ENCODE peak calls at places on chromosomes 12 and 14, in five cellular contexts. W, R, O, K and M are unnamed samples.

GRCh38 chr12:41966916-41967315 is 177.8 kb downstream of the GXYLT1 start:
- DNase-seq in K (no peak), R (no peak), O (no peak), W (no peak), M (no peak)

GRCh38 chr12:58500399-58500798 is 419.9 kb downstream of the LRIG3 start:
- DNase-seq in O (no peak), R (no peak), K (no peak), W (no peak), M (no peak)

GRCh38 chr12:6778212-6778570 is 5.9 kb downstream of the LAG3 start:
- DNase-seq in R (no peak), K (no peak), O (no peak), W (peak), M (peak)

GRCh38 chr12:72209096-72209495 is 63.1 kb upstream of the TRHDE start:
- DNase-seq in K (no peak), O (no peak), R (no peak), W (no peak), M (no peak)

GRCh38 chr12:20646239-20646827 is 48.8 kb upstream of the SLCO1C1 start:
- DNase-seq in R (peak), K (no peak), W (no peak), O (no peak), M (no peak)

GRCh38 chr14:57492859-57493258 is 798 bp downstream of the CCDC198 start:
- DNase-seq in R (peak), O (peak), K (no peak), W (no peak), M (no peak)

GRCh38 chr12:9033244-9033887 is 44.0 kb downstream of the KLRG1 start:
- DNase-seq in K (no peak), R (no peak), O (no peak), W (no peak), M (no peak)

GRCh38 chr14:106024983-106025604 is 498.7 kb downstream of the TMEM121 start:
- DNase-seq in R (no peak), K (no peak), O (no peak), W (no peak), M (no peak)

GRCh38 chr14:71130491-71131179 is 223.4 kb downstream of the PCNX1 start:
- DNase-seq in O (no peak), R (peak), K (no peak), W (peak), M (no peak)

GRCh38 chr12:107131832-107132616 is 38.7 kb upstream of the CRY1 start:
- DNase-seq in W (peak), K (peak), O (peak), R (peak), M (peak)

GRCh38 chr14:74792249-74793039 is 29.3 kb downstream of the YLPM1 start:
- DNase-seq in R (no peak), K (no peak), O (no peak), W (no peak), M (no peak)

GRCh38 chr12:52147367-52147972 is 44.3 kb downstream of the KRT80 start:
- DNase-seq in K (no peak), O (no peak), W (peak), R (peak), M (peak)

GRCh38 chr12:49971141-49971540 is 1.6 kb upstream of the AQP6 start:
- DNase-seq in O (no peak), W (no peak), K (no peak), R (no peak), M (no peak)

GRCh38 chr12:109951136-109951535 is 45.0 kb downstream of the GIT2 start:
- DNase-seq in R (peak), O (no peak), W (no peak), K (no peak), M (no peak)

GRCh38 chr12:52590021-52590420 is 11.2 kb downstream of the KRT72 start:
- DNase-seq in K (no peak), W (no peak), R (no peak), O (no peak), M (no peak)

GRCh38 chr14:103749860-103750259 is 34.2 kb downstream of the ZFYVE21 start:
- DNase-seq in R (no peak), W (no peak), K (no peak), O (no peak), M (no peak)

GRCh38 chr14:105418269-105419054 is 1.2 kb upstream of the MTA1 start:
- DNase-seq in W (no peak), K (no peak), O (no peak), R (no peak), M (peak)

GRCh38 chr14:105152794-105153241 is 15.8 kb downstream of the JAG2 start:
- DNase-seq in O (no peak), W (no peak), K (no peak), R (no peak), M (no peak)

GRCh38 chr14:92924247-92924646 is 1.3 kb downstream of the CHGA start:
- DNase-seq in O (no peak), W (peak), R (no peak), K (peak), M (no peak)

GRCh38 chr12:110754101-110754793 is 11.6 kb upstream of the PPP1CC start:
- DNase-seq in O (no peak), W (no peak), K (no peak), R (no peak), M (no peak)

GRCh38 chr12:16520328-16520727 is 85.6 kb downstream of the LMO3 start:
- DNase-seq in K (no peak), O (no peak), R (no peak), W (no peak), M (no peak)

GRCh38 chr14:35336171-35337073 is 44.2 kb downstream of the PSMA6 start:
- DNase-seq in K (no peak), O (no peak), W (peak), R (no peak), M (peak)

GRCh38 chr12:68919581-68920239 is 13.3 kb downstream of the CPM start:
- DNase-seq in R (no peak), W (no peak), O (no peak), K (no peak), M (no peak)

GRCh38 chr12:16604853-16605252 is 1.1 kb downstream of the LMO3 start:
- DNase-seq in O (no peak), W (no peak), K (no peak), R (no peak), M (no peak)

GRCh38 chr12:81450920-81451739 is 308.0 kb downstream of the PPFIA2 start:
- DNase-seq in R (peak), O (no peak), K (no peak), W (peak), M (peak)

GRCh38 chr14:91324606-91324950 is 80.1 kb upstream of the GPR68 start:
- DNase-seq in K (no peak), R (no peak), O (no peak), W (no peak), M (no peak)

GRCh38 chr12:52896190-52897100 is 8.4 kb downstream of the KRT8 start:
- DNase-seq in O (no peak), K (no peak), W (no peak), R (no peak), M (no peak)

GRCh38 chr14:83548061-83548839 is 1981.7 kb upstream of the FLRT2 start:
- DNase-seq in K (no peak), R (no peak), W (no peak), O (no peak), M (peak)

GRCh38 chr14:101665478-101666078 is 95.9 kb upstream of the PPP2R5C start:
- DNase-seq in K (peak), R (peak), W (peak), O (peak), M (peak)